ENCODE peak calls at places on chromosome 12, in nine cellular contexts. I is spleen; P is esophagus muscularis mucosa; M is lung; E is MM.1S; X is CD8-positive, alpha-beta T cell; D is fibroblast of lung; G is IMR-90; J is ovary. U is an unnamed sample. For H3K9me3, the result is how much of the 10 kb centered on the place peaks cover.

GRCh38 chr12:23066095-23066494 is 441.1 kb downstream of the ETNK1 start:
- DNase-seq in I (no peak), P (no peak), M (no peak), E (no peak), X (no peak), D (peak), G (peak), J (no peak), U (no peak)

GRCh38 chr12:9806714-9807113 is 20.6 kb upstream of the KLRF1 start:
- DNase-seq in I (no peak), P (no peak), M (no peak), E (no peak), X (no peak), D (no peak), G (no peak), J (no peak), U (no peak)

GRCh38 chr12:15978431-15978950 is 67.4 kb downstream of the DERA start:
- DNase-seq in I (no peak), P (no peak), M (no peak), E (no peak), X (no peak), D (peak), G (peak), J (no peak), U (no peak)

GRCh38 chr12:12975322-12976077 is 23.5 kb upstream of the GPRC5D start:
- DNase-seq in I (no peak), P (no peak), M (no peak), E (peak), X (no peak), D (peak), G (peak), J (no peak), U (no peak)

GRCh38 chr12:53602176-53602942 is 23.8 kb downstream of the ATF7 start:
- DNase-seq in I (no peak), P (no peak), M (no peak), E (no peak), X (no peak), D (no peak), G (no peak), J (no peak), U (no peak)

GRCh38 chr12:41190360-41190759 is 2.2 kb downstream of the PDZRN4 start:
- DNase-seq in I (no peak), P (no peak), M (no peak), E (no peak), X (no peak), D (no peak), G (no peak), J (no peak), U (no peak)

GRCh38 chr12:98745578-98746391 is 100.7 kb downstream of the APAF1 start:
- DNase-seq in I (no peak), P (peak), M (no peak), E (no peak), X (no peak), D (peak), G (peak), J (peak), U (no peak)

GRCh38 chr12:27193106-27193505 is 51.0 kb upstream of the STK38L start:
- DNase-seq in I (no peak), P (no peak), M (no peak), E (no peak), X (no peak), D (peak), G (peak), J (no peak), U (no peak)

GRCh38 chr12:93060071-93060665 is 131.1 kb upstream of the EEA1 start:
- DNase-seq in I (no peak), P (peak), M (no peak), E (peak), X (no peak), D (no peak), G (no peak), J (no peak), U (no peak)

GRCh38 chr12:107327783-107328182 is 234.4 kb upstream of the CRY1 start:
- DNase-seq in I (no peak), P (no peak), M (no peak), E (no peak), X (no peak), D (no peak), G (no peak), J (no peak), U (no peak)

GRCh38 chr12:81257952-81258551 is 180.2 kb downstream of the ACSS3 start:
- DNase-seq in I (no peak), P (no peak), M (no peak), E (peak), X (no peak), D (peak), G (peak), J (no peak), U (no peak)

GRCh38 chr12:68565391-68565903 is 45.3 kb upstream of the RAP1B start:
- DNase-seq in I (no peak), P (no peak), M (no peak), E (no peak), X (no peak), D (peak), G (peak), J (no peak), U (no peak)

GRCh38 chr12:76348079-76348901 is at the start of gene BBS10:
- DNase-seq in I (peak), P (peak), M (peak), E (peak), X (peak), D (peak), G (peak), J (peak), U (peak)

GRCh38 chr12:93712204-93712603 is 35.0 kb downstream of the CRADD start:
- DNase-seq in I (no peak), P (no peak), M (no peak), E (no peak), X (no peak), D (peak), G (no peak), J (no peak), U (no peak)

GRCh38 chr12:106333756-106334155 is 23.8 kb upstream of the POLR3B start:
- DNase-seq in I (no peak), P (no peak), M (no peak), E (no peak), X (no peak), D (no peak), G (no peak), J (no peak), U (no peak)

GRCh38 chr12:43937947-43938346 is 102.1 kb downstream of the TMEM117 start:
- DNase-seq in I (no peak), P (no peak), M (no peak), E (no peak), X (no peak), D (peak), G (peak), J (no peak), U (no peak)

GRCh38 chr12:39846971-39847661 is 227.5 kb upstream of the ABCD2 start:
- DNase-seq in I (no peak), P (no peak), M (no peak), E (no peak), X (no peak), D (peak), G (peak), J (no peak), U (no peak)

GRCh38 chr12:107415066-107415465 is 270.5 kb upstream of the PWP1 start:
- DNase-seq in I (no peak), P (no peak), M (no peak), E (no peak), X (no peak), D (no peak), G (peak), J (no peak), U (no peak)

GRCh38 chr12:104501641-104502040 is 44.9 kb downstream of the CHST11 start:
- DNase-seq in I (no peak), P (no peak), M (no peak), E (no peak), X (no peak), D (no peak), G (no peak), J (no peak), U (no peak)

GRCh38 chr12:105036937-105037649 is 47.2 kb downstream of the ALDH1L2 start:
- DNase-seq in I (no peak), P (no peak), M (no peak), E (no peak), X (no peak), D (no peak), G (no peak), J (no peak), U (no peak)

DNA sequence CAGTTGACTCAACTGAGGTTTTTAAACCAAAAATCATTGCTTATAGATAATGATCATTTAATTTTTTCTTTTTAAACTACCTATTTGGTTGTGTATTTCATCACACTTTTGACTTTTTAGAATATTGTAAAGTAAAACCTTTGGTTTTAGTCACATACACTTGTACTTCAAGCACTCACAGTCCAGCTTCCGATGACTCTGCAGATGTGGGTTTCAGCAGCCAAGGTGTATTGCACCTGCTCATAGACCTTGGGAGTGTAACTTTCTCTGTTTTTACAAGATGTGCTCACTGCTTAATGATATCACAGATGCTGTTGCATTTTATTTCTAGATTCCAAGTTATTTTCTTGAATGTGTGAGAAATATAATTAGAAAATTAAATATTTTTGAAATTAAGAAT is 188.3 kb upstream of the SLC38A2 start:
- DNase-seq in I (no peak), P (no peak), M (no peak), E (peak), X (no peak), D (no peak), G (no peak), J (no peak), U (no peak)
- TF ChIP-seq CTCF in I (no peak), P (no peak), M (no peak), E (no peak), X (no peak), D (no peak), G (no peak), J (no peak), U (no peak)

DNA sequence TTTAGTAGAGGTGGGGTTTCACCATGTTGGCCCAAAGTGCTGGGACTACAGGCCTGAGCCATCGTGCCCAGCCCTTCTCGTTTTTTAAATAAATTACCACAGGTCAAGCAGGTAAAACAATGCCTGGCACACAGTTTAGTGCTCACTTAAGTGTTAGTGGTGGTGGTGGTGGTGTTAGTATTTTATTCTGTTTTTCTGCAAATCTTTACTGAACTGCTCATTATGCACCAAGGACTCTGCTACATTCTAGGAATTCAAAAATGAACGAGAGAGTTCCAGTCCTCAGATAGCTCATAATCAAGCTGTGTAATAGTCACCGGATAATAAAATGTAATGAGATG is 716 bp downstream of the ITFG2 start:
- DNase-seq in I (no peak), P (no peak), M (no peak), E (no peak), X (no peak), D (no peak), G (no peak), J (no peak), U (no peak)
- H3K27ac ChIP-seq in I (peak), P (peak), M (peak), E (peak), X (peak), D (peak), G (peak), J (peak), U (peak)

DNA sequence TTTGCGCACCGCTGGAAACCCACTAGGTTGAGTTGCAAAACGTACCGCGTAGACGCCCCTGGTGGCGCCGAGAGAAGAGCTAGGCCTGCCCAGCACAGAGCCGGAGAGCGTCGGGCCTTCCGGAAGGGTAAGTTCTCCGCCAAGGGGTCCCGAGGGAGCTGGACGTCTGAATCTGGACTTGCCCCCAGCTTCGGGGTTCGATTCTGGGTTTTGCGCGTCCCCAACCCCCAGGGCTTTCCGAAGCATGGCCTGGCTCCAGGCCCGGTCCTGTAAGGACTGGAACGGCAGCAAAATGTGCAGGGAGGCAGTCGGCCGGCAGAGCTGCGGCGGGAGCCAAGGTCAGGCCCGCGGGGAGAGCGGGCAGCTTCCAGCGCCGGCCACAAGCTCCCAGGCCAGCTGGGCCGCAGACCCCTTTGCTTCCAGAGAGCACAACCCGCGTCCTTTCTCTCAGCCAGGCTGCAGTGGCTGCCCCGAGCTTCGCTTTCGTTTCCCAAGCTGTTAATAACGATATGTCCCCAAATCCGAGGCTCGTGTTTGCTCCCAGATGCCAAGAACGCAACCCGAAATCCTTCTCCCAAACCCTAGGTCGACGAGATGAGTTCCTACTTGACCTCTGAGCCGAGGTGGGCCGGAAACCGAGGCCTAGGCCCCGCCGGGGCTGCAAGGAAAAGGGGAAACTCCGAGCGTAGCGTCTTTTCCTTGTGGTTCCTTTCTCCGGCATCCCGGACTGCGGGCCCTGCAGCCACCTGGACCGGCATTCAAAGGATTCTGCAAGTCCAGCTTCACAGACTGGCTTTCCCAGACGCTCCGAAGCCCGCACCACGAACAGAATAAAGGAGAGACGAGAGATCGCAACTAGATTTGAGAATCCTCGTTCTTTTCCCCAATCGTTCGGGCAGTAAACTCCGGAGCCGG is 3.2 kb upstream of the TBX5 start:
- DNase-seq in I (no peak), P (no peak), M (no peak), E (no peak), X (no peak), D (peak), G (peak), J (no peak), U (no peak)
- H3K9me3 ChIP-seq in I (under half), P (under half), M (under half), E (under half), X (under half), D (under half), G (under half), J (under half), U (under half)

GRCh38 chr12:121238604-121239334 is 28.8 kb downstream of the P2RX4 start:
- DNase-seq in I (no peak), P (no peak), M (no peak), E (no peak), X (no peak), D (no peak), G (no peak), J (no peak), U (no peak)
- TF ChIP-seq CTCF in I (no peak), P (no peak), M (no peak), E (no peak), X (no peak), D (no peak), G (no peak), J (no peak), U (no peak)

GRCh38 chr12:115504241-115504941 is 773.1 kb downstream of the MED13L start:
- DNase-seq in I (no peak), P (no peak), M (no peak), E (peak), X (no peak), D (no peak), G (no peak), J (no peak), U (no peak)
- H3K27ac ChIP-seq in I (peak), P (peak), M (no peak), E (no peak), X (no peak), D (no peak), G (no peak), J (no peak), U (no peak)

GRCh38 chr12:132953163-132953425 is 3.0 kb downstream of the ZNF605 start:
- DNase-seq in I (peak), P (no peak), M (no peak), E (no peak), X (no peak), D (no peak), G (no peak), J (no peak), U (no peak)

GRCh38 chr12:132951649-132952048 is 4.5 kb downstream of the ZNF605 start:
- DNase-seq in I (no peak), P (no peak), M (no peak), E (no peak), X (no peak), D (no peak), G (no peak), J (no peak), U (no peak)

GRCh38 chr12:132949936-132950837 is 5.9 kb downstream of the ZNF605 start:
- DNase-seq in I (peak), P (no peak), M (no peak), E (no peak), X (no peak), D (no peak), G (no peak), J (no peak), U (no peak)

GRCh38 chr12:132952371-132953162 is 3.5 kb downstream of the ZNF605 start:
- DNase-seq in I (peak), P (no peak), M (no peak), E (no peak), X (no peak), D (no peak), G (no peak), J (no peak), U (no peak)

GRCh38 chr12:132950844-132951535 is 5.1 kb downstream of the ZNF605 start:
- DNase-seq in I (no peak), P (no peak), M (no peak), E (no peak), X (no peak), D (no peak), G (no peak), J (no peak), U (no peak)
- H3K9me3 ChIP-seq in I (under half), P (under half), M (under half), E (under half), X (under half), D (under half), G (half or more), J (under half), U (half or more)

GRCh38 chr12:6752181-6752930 is 585 bp downstream of the MLF2 start:
- DNase-seq in I (no peak), P (no peak), M (peak), E (no peak), X (no peak), D (peak), G (peak), J (no peak), U (no peak)
- TF ChIP-seq CTCF in I (no peak), P (peak), M (no peak), E (no peak), X (no peak), D (peak), G (peak), J (no peak), U (no peak)

DNA sequence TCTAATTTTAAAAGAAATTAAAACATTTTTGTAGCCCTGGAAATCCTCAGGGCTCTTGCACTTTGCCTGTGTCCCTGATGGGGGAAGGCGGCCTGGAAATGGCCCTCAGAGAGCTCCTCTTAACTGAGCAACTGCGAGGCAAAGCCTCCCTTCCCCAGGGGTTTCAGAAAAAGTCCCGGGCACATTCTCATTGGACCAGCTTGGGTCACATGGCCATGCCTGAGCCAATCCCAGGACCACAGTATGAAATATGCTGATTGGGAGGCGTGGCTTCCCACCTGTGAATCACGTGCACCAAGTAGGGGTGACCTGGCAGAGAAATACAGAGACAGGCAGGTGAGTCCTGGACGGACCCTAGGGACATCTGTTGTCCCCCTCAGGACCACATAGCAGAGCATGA is 90.4 kb upstream of the SFSWAP start:
- DNase-seq in I (peak), P (no peak), M (no peak), E (peak), X (no peak), D (no peak), G (no peak), J (no peak), U (no peak)
- H3K27ac ChIP-seq in I (no peak), P (no peak), M (no peak), E (no peak), X (no peak), D (no peak), G (no peak), J (no peak), U (no peak)

GRCh38 chr12:100158535-100158934 is 15.9 kb upstream of the BLTP3B start:
- DNase-seq in I (no peak), P (no peak), M (no peak), E (no peak), X (no peak), D (no peak), G (no peak), J (no peak), U (no peak)

GRCh38 chr12:100163416-100164152 is 20.9 kb upstream of the BLTP3B start:
- DNase-seq in I (peak), P (no peak), M (peak), E (peak), X (peak), D (peak), G (peak), J (peak), U (peak)

GRCh38 chr12:100157427-100157821 is 14.8 kb upstream of the BLTP3B start:
- DNase-seq in I (no peak), P (no peak), M (no peak), E (no peak), X (no peak), D (no peak), G (no peak), J (no peak), U (no peak)

GRCh38 chr12:100156731-100157426 is 14.2 kb upstream of the BLTP3B start:
- DNase-seq in I (no peak), P (no peak), M (no peak), E (no peak), X (no peak), D (no peak), G (no peak), J (no peak), U (no peak)

DNA sequence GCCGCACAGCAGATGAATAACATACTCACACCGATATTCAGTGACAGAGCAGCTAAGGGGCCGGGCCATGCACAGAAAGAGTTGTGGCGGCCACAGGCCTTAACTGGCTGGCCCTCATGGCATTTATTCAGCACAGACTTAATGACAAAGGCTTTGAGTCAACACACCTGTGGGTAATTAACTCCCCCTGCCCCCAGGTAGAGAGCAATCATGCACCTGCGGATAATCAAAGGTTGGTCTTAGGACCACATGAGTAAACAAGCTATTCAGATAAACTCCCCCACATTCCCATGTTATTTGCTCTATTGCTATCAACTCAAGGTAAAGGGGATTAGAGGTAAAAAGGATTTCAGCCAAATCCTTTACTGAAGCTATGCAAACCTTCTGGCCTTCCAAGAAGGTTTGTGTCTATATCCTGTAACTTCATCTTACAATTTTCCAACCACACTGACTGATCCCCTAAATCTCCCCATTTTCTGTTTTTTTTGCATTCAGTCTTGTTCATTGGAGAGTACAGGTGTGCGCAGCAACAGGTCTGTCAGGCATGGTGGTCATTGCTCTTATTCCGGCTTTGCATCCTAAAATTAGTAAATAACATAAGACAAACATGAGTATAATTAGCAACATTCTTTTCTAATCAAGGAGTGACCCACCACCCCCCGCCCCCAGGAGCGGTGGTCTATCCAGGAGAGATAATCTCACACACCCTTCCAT is 16.9 kb upstream of the BLTP3B start:
- DNase-seq in I (no peak), P (no peak), M (no peak), E (no peak), X (no peak), D (no peak), G (no peak), J (no peak), U (no peak)
- H3K9me3 ChIP-seq in I (under half), P (under half), M (under half), E (under half), X (under half), D (under half), G (under half), J (under half), U (under half)